ENCODE peak calls at places on chromosomes 3 and 15, in five cellular contexts. R, G, B, J and Y are unnamed samples.

GRCh38 chr3:61768284-61769012 is 207.1 kb downstream of the PTPRG start:
- DNase-seq in R (no peak), G (no peak), B (no peak), J (no peak), Y (no peak)

GRCh38 chr3:146160233-146160963 is 586 bp downstream of the PLOD2 start:
- DNase-seq in R (peak), G (peak), B (no peak), J (peak), Y (peak)

GRCh38 chr3:52986938-52987337 is 58.9 kb downstream of the SFMBT1 start:
- DNase-seq in R (no peak), G (no peak), B (no peak), J (peak), Y (no peak)

GRCh38 chr3:78734048-78734637 is 1033.7 kb downstream of the ROBO1 start:
- DNase-seq in R (no peak), G (no peak), B (no peak), J (no peak), Y (no peak)

GRCh38 chr15:25693321-25694237 is 169.5 kb downstream of the ATP10A start:
- DNase-seq in R (peak), G (peak), B (peak), J (peak), Y (no peak)

GRCh38 chr3:120561251-120562045 is 34.7 kb upstream of the NDUFB4 start:
- DNase-seq in R (peak), G (peak), B (peak), J (peak), Y (peak)

GRCh38 chr3:174442317-174442682 is 416.8 kb upstream of the NAALADL2 start:
- DNase-seq in R (no peak), G (no peak), B (no peak), J (no peak), Y (no peak)

GRCh38 chr3:133437391-133438093 is 37.7 kb downstream of the BFSP2 start:
- DNase-seq in R (no peak), G (no peak), B (no peak), J (peak), Y (no peak)

GRCh38 chr15:79887517-79887916 is 9.3 kb downstream of the MTHFS start:
- DNase-seq in R (no peak), G (no peak), B (no peak), J (no peak), Y (no peak)

GRCh38 chr3:126442099-126442848 is 33.4 kb downstream of the ZXDC start:
- DNase-seq in R (no peak), G (no peak), B (no peak), J (no peak), Y (no peak)

GRCh38 chr3:56491566-56491965 is 23.3 kb upstream of the ERC2 start:
- DNase-seq in R (no peak), G (no peak), B (no peak), J (no peak), Y (no peak)

GRCh38 chr15:65631503-65631902 is 9.8 kb downstream of the SLC24A1 start:
- DNase-seq in R (no peak), G (no peak), B (no peak), J (no peak), Y (no peak)

GRCh38 chr3:62318752-62319569 is 54.4 kb downstream of the FEZF2 start:
- DNase-seq in R (peak), G (peak), B (peak), J (peak), Y (peak)

GRCh38 chr3:88000853-88001252 is 58.0 kb downstream of the CGGBP1 start:
- DNase-seq in R (no peak), G (peak), B (no peak), J (peak), Y (no peak)

GRCh38 chr15:71232411-71232810 is 117.1 kb downstream of the THSD4 start:
- DNase-seq in R (no peak), G (no peak), B (no peak), J (no peak), Y (no peak)

GRCh38 chr3:137948400-137949072 is 61.4 kb upstream of the CLDN18 start:
- DNase-seq in R (no peak), G (no peak), B (no peak), J (no peak), Y (no peak)

GRCh38 chr3:99624536-99625236 is 13.7 kb upstream of the COL8A1 start:
- DNase-seq in R (no peak), G (no peak), B (no peak), J (no peak), Y (no peak)

GRCh38 chr3:140421884-140422283 is 256.0 kb upstream of the TRIM42 start:
- DNase-seq in R (no peak), G (no peak), B (no peak), J (no peak), Y (no peak)

GRCh38 chr15:46773016-46773415 is 944.3 kb upstream of the SEMA6D start:
- DNase-seq in R (no peak), G (no peak), B (no peak), J (no peak), Y (no peak)

GRCh38 chr15:39184701-39185390 is 396.0 kb upstream of the THBS1 start:
- DNase-seq in R (no peak), G (no peak), B (no peak), J (no peak), Y (no peak)

GRCh38 chr3:127277591-127277990 is 10.3 kb downstream of the PRR20G start:
- DNase-seq in R (no peak), G (no peak), B (no peak), J (no peak), Y (no peak)

GRCh38 chr15:93037341-93038063 is 51.5 kb downstream of the RGMA start:
- DNase-seq in R (peak), G (peak), B (no peak), J (peak), Y (peak)

GRCh38 chr3:134650431-134651346 is at the start of gene KY:
- DNase-seq in R (peak), G (peak), B (no peak), J (no peak), Y (no peak)

GRCh38 chr3:52280046-52280445 is 1.6 kb upstream of the WDR82 start:
- DNase-seq in R (no peak), G (no peak), B (no peak), J (peak), Y (no peak)

GRCh38 chr3:187571701-187572100 is 98.5 kb downstream of the SST start:
- DNase-seq in R (no peak), G (no peak), B (no peak), J (no peak), Y (no peak)

GRCh38 chr3:190048831-190049541 is 71.7 kb downstream of the P3H2 start:
- DNase-seq in R (peak), G (no peak), B (no peak), J (peak), Y (no peak)

GRCh38 chr3:58880182-58880581 is 169.6 kb downstream of the CFAP20DC start:
- DNase-seq in R (no peak), G (no peak), B (no peak), J (no peak), Y (no peak)

GRCh38 chr3:76487446-76487845 is 552.5 kb upstream of the ROBO2 start:
- DNase-seq in R (no peak), G (no peak), B (no peak), J (no peak), Y (no peak)